ENCODE peak calls at places on chromosome 2, in five cellular contexts. Z, T, E, D and J are unnamed samples.

GRCh38 chr2:224666951-224667553 is 49.1 kb downstream of the CCDC195 start:
- DNase-seq in D (no peak), Z (no peak), E (no peak), T (no peak), J (no peak)

GRCh38 chr2:6441800-6442199 is 423.9 kb downstream of the CMPK2 start:
- DNase-seq in E (no peak), Z (no peak), T (no peak), D (no peak), J (no peak)

GRCh38 chr2:231940795-231941194 is 14.6 kb upstream of the NPPC start:
- DNase-seq in Z (no peak), D (no peak), T (no peak), E (peak; percentile 55), J (no peak)

GRCh38 chr2:40168032-40168431 is 283.9 kb downstream of the SLC8A1 start:
- DNase-seq in D (no peak), E (no peak), Z (no peak), T (no peak), J (no peak)

GRCh38 chr2:174593574-174594203 is 3.9 kb downstream of the WIPF1 start:
- DNase-seq in E (peak; percentile 51), T (no peak), D (peak; percentile 37), Z (no peak), J (no peak)

GRCh38 chr2:219973136-219973535 is 345.7 kb downstream of the SLC4A3 start:
- DNase-seq in T (no peak), E (no peak), Z (no peak), D (no peak), J (no peak)

GRCh38 chr2:29212009-29212408 is 96.8 kb downstream of the CLIP4 start:
- DNase-seq in Z (no peak), T (no peak), E (no peak), D (no peak), J (no peak)

GRCh38 chr2:120559401-120559800 is 176.3 kb upstream of the GLI2 start:
- DNase-seq in D (no peak), Z (no peak), E (no peak), T (no peak), J (no peak)

GRCh38 chr2:66509326-66509811 is 74.4 kb downstream of the MEIS1 start:
- DNase-seq in Z (no peak), E (peak; percentile 60), D (peak; percentile 38), T (no peak), J (no peak)